ENCODE peak calls at places on chromosomes 11 and 22, in four cellular contexts. One of them, this sample, is unnamed.

GRCh38 chr11:113528982-113529381 is 53.8 kb upstream of the DRD2 start:
- DNase-seq in transverse colon: no peak
- DNase-seq in WTC11: no peak
- DNase-seq in natural killer cell: no peak
- DNase-seq in this sample: no peak

GRCh38 chr11:34512810-34513673 is 552 bp downstream of the ELF5 start:
- DNase-seq in transverse colon: peak; percentile 61
- DNase-seq in WTC11: peak; percentile 78
- DNase-seq in natural killer cell: peak; percentile 33
- DNase-seq in this sample: peak; percentile 8

GRCh38 chr11:72411623-72412532 is 22.5 kb downstream of the CLPB start:
- DNase-seq in transverse colon: peak; percentile 25
- DNase-seq in WTC11: no peak
- DNase-seq in natural killer cell: no peak
- DNase-seq in this sample: no peak

GRCh38 chr11:63917685-63918523 is 940 bp upstream of the RCOR2 start:
- DNase-seq in transverse colon: peak; percentile 62
- DNase-seq in WTC11: peak; percentile 89
- DNase-seq in natural killer cell: no peak
- DNase-seq in this sample: peak; percentile 22

GRCh38 chr22:31497148-31497938 is 1.0 kb downstream of the SFI1 start:
- DNase-seq in transverse colon: no peak
- DNase-seq in WTC11: no peak
- DNase-seq in natural killer cell: no peak
- DNase-seq in this sample: peak; percentile 25

GRCh38 chr11:106925245-106925644 is 93.0 kb downstream of the GUCY1A2 start:
- DNase-seq in transverse colon: no peak
- DNase-seq in WTC11: no peak
- DNase-seq in natural killer cell: no peak
- DNase-seq in this sample: no peak

GRCh38 chr11:94925422-94926270 is 47.7 kb downstream of the CWC15 start:
- DNase-seq in transverse colon: no peak
- DNase-seq in WTC11: no peak
- DNase-seq in natural killer cell: no peak
- DNase-seq in this sample: no peak

GRCh38 chr11:12100886-12101285 is 9.5 kb upstream of the MICAL2 start:
- DNase-seq in transverse colon: no peak
- DNase-seq in WTC11: no peak
- DNase-seq in natural killer cell: no peak
- DNase-seq in this sample: no peak

GRCh38 chr11:31397239-31397834 is 27.7 kb downstream of the DNAJC24 start:
- DNase-seq in transverse colon: no peak
- DNase-seq in WTC11: no peak
- DNase-seq in natural killer cell: no peak
- DNase-seq in this sample: no peak

GRCh38 chr11:131744847-131745246 is 374.4 kb downstream of the NTM start:
- DNase-seq in transverse colon: no peak
- DNase-seq in WTC11: no peak
- DNase-seq in natural killer cell: no peak
- DNase-seq in this sample: no peak

GRCh38 chr11:73218106-73218829 is at the start of gene P2RY2:
- DNase-seq in transverse colon: peak; percentile 91
- DNase-seq in WTC11: peak; percentile 80
- DNase-seq in natural killer cell: peak; percentile 24
- DNase-seq in this sample: no peak

GRCh38 chr22:19713650-19714319 is 518 bp upstream of the SEPTIN5 start:
- DNase-seq in transverse colon: no peak
- DNase-seq in WTC11: peak; percentile 52
- DNase-seq in natural killer cell: no peak
- DNase-seq in this sample: no peak

GRCh38 chr22:30416403-30416802 is 9.2 kb upstream of the MTFP1 start:
- DNase-seq in transverse colon: peak; percentile 34
- DNase-seq in WTC11: no peak
- DNase-seq in natural killer cell: no peak
- DNase-seq in this sample: no peak

GRCh38 chr22:43876866-43877509 is 14.7 kb upstream of the SULT4A1 start:
- DNase-seq in transverse colon: no peak
- DNase-seq in WTC11: peak; percentile 7
- DNase-seq in natural killer cell: no peak
- DNase-seq in this sample: no peak

GRCh38 chr11:108851781-108852180 is 186.9 kb downstream of the DDX10 start:
- DNase-seq in transverse colon: no peak
- DNase-seq in WTC11: no peak
- DNase-seq in natural killer cell: no peak
- DNase-seq in this sample: no peak

GRCh38 chr11:103995896-103996295 is 40.5 kb upstream of the DDI1 start:
- DNase-seq in transverse colon: no peak
- DNase-seq in WTC11: no peak
- DNase-seq in natural killer cell: no peak
- DNase-seq in this sample: no peak

GRCh38 chr22:41048791-41049717 is 43.3 kb upstream of the EP300 start:
- DNase-seq in transverse colon: peak; percentile 56
- DNase-seq in WTC11: peak; percentile 53
- DNase-seq in natural killer cell: no peak
- DNase-seq in this sample: no peak

GRCh38 chr22:30405731-30406130 is 8.9 kb downstream of the SEC14L2 start:
- DNase-seq in transverse colon: no peak
- DNase-seq in WTC11: no peak
- DNase-seq in natural killer cell: no peak
- DNase-seq in this sample: no peak

GRCh38 chr11:73466643-73467042 is 90.4 kb downstream of the RELT start:
- DNase-seq in transverse colon: no peak
- DNase-seq in WTC11: no peak
- DNase-seq in natural killer cell: no peak
- DNase-seq in this sample: no peak